ENCODE peak calls at places on chromosomes 5 and 9, in ten cellular contexts. U, V, Y, I, W, B, S, O, C and N are unnamed samples.

GRCh38 chr5:51829691-51830090 is 446.4 kb downstream of the ISL1 start:
- DNase-seq in O (no peak), Y (no peak), I (no peak), B (no peak), S (no peak), C (no peak), U (no peak), W (no peak), V (peak), N (no peak)

GRCh38 chr9:93302586-93303257 is 118.8 kb downstream of the WNK2 start:
- DNase-seq in V (peak), S (peak), C (peak), W (peak), U (peak), O (peak), B (no peak), Y (peak), I (peak), N (peak)

GRCh38 chr5:1503301-1504243 is 20.2 kb downstream of the LPCAT1 start:
- DNase-seq in C (no peak), Y (no peak), S (no peak), O (peak), V (no peak), B (peak), I (peak), W (no peak), U (no peak), N (no peak)

GRCh38 chr9:109168170-109168569 is 1.1 kb upstream of the FRRS1L start:
- DNase-seq in V (no peak), W (no peak), I (no peak), U (no peak), Y (no peak), B (no peak), S (no peak), O (no peak), C (no peak), N (no peak)

GRCh38 chr5:25754895-25755294 is 1110.1 kb upstream of the CDH10 start:
- DNase-seq in V (no peak), W (no peak), I (no peak), O (no peak), U (no peak), C (peak), S (peak), Y (peak), B (no peak), N (no peak)

GRCh38 chr9:129557192-129558036 is 63.5 kb downstream of the C9orf50 start:
- DNase-seq in Y (no peak), U (no peak), B (no peak), S (peak), C (peak), V (no peak), I (peak), O (peak), W (no peak), N (no peak)

GRCh38 chr9:123584202-123585176 is 228.5 kb downstream of the CRB2 start:
- DNase-seq in B (no peak), U (no peak), Y (no peak), V (no peak), C (peak), S (no peak), W (no peak), I (no peak), O (no peak), N (no peak)

GRCh38 chr9:130118841-130119520 is 53.2 kb upstream of the NCS1 start:
- DNase-seq in W (no peak), S (no peak), Y (peak), O (no peak), B (no peak), I (no peak), V (peak), C (peak), U (no peak), N (no peak)

GRCh38 chr9:116549061-116549664 is 137.9 kb upstream of the TRIM32 start:
- DNase-seq in S (peak), Y (peak), U (no peak), W (no peak), O (peak), V (peak), B (peak), I (peak), C (peak), N (peak)

GRCh38 chr9:136564379-136564988 is 18.6 kb upstream of the NOTCH1 start:
- DNase-seq in C (peak), S (no peak), I (peak), W (no peak), U (no peak), V (no peak), B (peak), O (peak), Y (peak), N (peak)

GRCh38 chr5:58346001-58346400 is 113.9 kb downstream of the PLK2 start:
- DNase-seq in I (no peak), O (no peak), Y (no peak), C (no peak), B (no peak), U (no peak), V (no peak), S (no peak), W (no peak), N (no peak)

GRCh38 chr5:4576161-4576748 is 563.9 kb upstream of the ADAMTS16 start:
- DNase-seq in C (peak), W (no peak), U (no peak), V (no peak), B (no peak), Y (peak), O (no peak), S (no peak), I (no peak), N (no peak)

GRCh38 chr5:100794844-100795243 is 108.2 kb downstream of the ST8SIA4 start:
- DNase-seq in C (no peak), I (no peak), Y (no peak), V (no peak), U (no peak), O (no peak), B (no peak), S (no peak), W (no peak), N (no peak)

GRCh38 chr5:109399092-109399759 is 10.5 kb downstream of the PJA2 start:
- DNase-seq in B (no peak), I (no peak), O (no peak), U (no peak), C (no peak), Y (no peak), S (no peak), V (no peak), W (no peak), N (no peak)

GRCh38 chr5:10760033-10760975 is 730 bp downstream of the DAP start:
- DNase-seq in V (peak), I (peak), O (peak), C (peak), W (peak), S (peak), Y (peak), B (peak), U (no peak), N (peak)

GRCh38 chr5:74492230-74492629 is 148.3 kb downstream of the ENC1 start:
- DNase-seq in U (no peak), Y (no peak), O (no peak), B (no peak), S (no peak), C (no peak), I (no peak), W (no peak), V (no peak), N (no peak)